ENCODE peak calls at places on chromosomes 6 and 20, in four cellular contexts. S is endothelial cell of umbilical vein, V is prostate gland, F is GM12892. M is an unnamed sample.

GRCh38 chr6:28794175-28795002 is 129.4 kb downstream of the TRIM27 start:
- DNase-seq in V (no peak), S (peak; percentile 29), F (no peak), M (no peak)

GRCh38 chr6:118630928-118631327 is 20.5 kb downstream of the CEP85L start:
- DNase-seq in F (no peak), V (no peak), S (no peak), M (no peak)

GRCh38 chr6:111483736-111484654 is 977 bp upstream of the REV3L start:
- DNase-seq in S (peak; percentile 96), F (peak; percentile 48), V (peak; percentile 91), M (peak; percentile 98)

GRCh38 chr20:43187476-43188233 is 2.1 kb downstream of the PTPRT start:
- DNase-seq in S (peak; percentile 58), F (peak; percentile 62), V (peak; percentile 51), M (peak; percentile 95)

GRCh38 chr6:129429953-129430352 is 280.0 kb downstream of the ARHGAP18 start:
- DNase-seq in F (no peak), S (no peak), V (no peak), M (no peak)

GRCh38 chr6:127342296-127342945 is 988 bp downstream of the ECHDC1 start:
- DNase-seq in V (peak; percentile 34), F (no peak), S (peak; percentile 54), M (no peak)

GRCh38 chr20:4183361-4183760 is 168.0 kb upstream of the RNF24 start:
- DNase-seq in V (no peak), F (no peak), S (no peak), M (no peak)

GRCh38 chr6:53567701-53568100 is 22.8 kb upstream of the GCLC start:
- DNase-seq in S (no peak), V (no peak), F (no peak), M (no peak)

GRCh38 chr6:33091957-33092356 is 16.2 kb downstream of the HLA-DPB1 start:
- DNase-seq in S (no peak), V (no peak), F (peak; percentile 32), M (peak; percentile 55)

GRCh38 chr6:70280462-70280861 is 22.4 kb downstream of the COL9A1 start:
- DNase-seq in V (no peak), S (no peak), F (no peak), M (no peak)

GRCh38 chr6:42710316-42710715 is 12.1 kb downstream of the PRPH2 start:
- DNase-seq in F (no peak), V (no peak), S (no peak), M (no peak)

GRCh38 chr6:28489366-28490190 is 26.0 kb downstream of the GPX6 start:
- DNase-seq in V (no peak), F (peak; percentile 42), S (peak; percentile 58), M (peak; percentile 82)

GRCh38 chr6:25404693-25405169 is 125.6 kb downstream of the CARMIL1 start:
- DNase-seq in F (peak; percentile 9), V (no peak), S (peak; percentile 6), M (peak; percentile 23)

GRCh38 chr6:103734016-103734415 is 1125.7 kb downstream of the HACE1 start:
- DNase-seq in V (no peak), S (no peak), F (no peak), M (no peak)

GRCh38 chr6:115643762-115644161 is 416.9 kb downstream of the FRK start:
- DNase-seq in F (no peak), V (no peak), S (no peak), M (no peak)

GRCh38 chr6:169101036-169101805 is 152.4 kb downstream of the THBS2 start:
- DNase-seq in V (no peak), S (no peak), F (no peak), M (no peak)

GRCh38 chr6:24778878-24779277 is 4.1 kb downstream of the GMNN start:
- DNase-seq in S (no peak), F (no peak), V (no peak), M (no peak)

GRCh38 chr6:17385660-17386059 is 7.7 kb upstream of the CAP2 start:
- DNase-seq in S (no peak), F (no peak), V (no peak), M (no peak)

GRCh38 chr20:34390769-34391447 is 27.8 kb downstream of the ITCH start:
- DNase-seq in F (no peak), V (no peak), S (peak; percentile 79), M (no peak)

GRCh38 chr20:4053516-4053919 is 38.2 kb upstream of the RNF24 start:
- DNase-seq in V (no peak), S (no peak), F (no peak), M (no peak)

GRCh38 chr6:92011681-92012245 is 1407.6 kb downstream of the EPHA7 start:
- DNase-seq in F (no peak), S (no peak), V (no peak), M (peak; percentile 58)

GRCh38 chr6:138289739-138290138 is 71.4 kb upstream of the PBOV1 start:
- DNase-seq in F (no peak), S (no peak), V (peak; percentile 31), M (no peak)

GRCh38 chr6:41538556-41539182 is 7.5 kb upstream of the FOXP4 start:
- DNase-seq in F (no peak), V (no peak), S (no peak), M (peak; percentile 70)

GRCh38 chr6:129753422-129753821 is 43.4 kb upstream of the ARHGAP18 start:
- DNase-seq in S (no peak), F (no peak), V (no peak), M (no peak)

GRCh38 chr6:30601815-30602641 is 15.0 kb downstream of the PPP1R10 start:
- DNase-seq in F (no peak), S (no peak), V (no peak), M (no peak)
- TF ChIP-seq POLR2A in F (no peak), S (peak; percentile 52), V (no peak), M (no peak)

DNA sequence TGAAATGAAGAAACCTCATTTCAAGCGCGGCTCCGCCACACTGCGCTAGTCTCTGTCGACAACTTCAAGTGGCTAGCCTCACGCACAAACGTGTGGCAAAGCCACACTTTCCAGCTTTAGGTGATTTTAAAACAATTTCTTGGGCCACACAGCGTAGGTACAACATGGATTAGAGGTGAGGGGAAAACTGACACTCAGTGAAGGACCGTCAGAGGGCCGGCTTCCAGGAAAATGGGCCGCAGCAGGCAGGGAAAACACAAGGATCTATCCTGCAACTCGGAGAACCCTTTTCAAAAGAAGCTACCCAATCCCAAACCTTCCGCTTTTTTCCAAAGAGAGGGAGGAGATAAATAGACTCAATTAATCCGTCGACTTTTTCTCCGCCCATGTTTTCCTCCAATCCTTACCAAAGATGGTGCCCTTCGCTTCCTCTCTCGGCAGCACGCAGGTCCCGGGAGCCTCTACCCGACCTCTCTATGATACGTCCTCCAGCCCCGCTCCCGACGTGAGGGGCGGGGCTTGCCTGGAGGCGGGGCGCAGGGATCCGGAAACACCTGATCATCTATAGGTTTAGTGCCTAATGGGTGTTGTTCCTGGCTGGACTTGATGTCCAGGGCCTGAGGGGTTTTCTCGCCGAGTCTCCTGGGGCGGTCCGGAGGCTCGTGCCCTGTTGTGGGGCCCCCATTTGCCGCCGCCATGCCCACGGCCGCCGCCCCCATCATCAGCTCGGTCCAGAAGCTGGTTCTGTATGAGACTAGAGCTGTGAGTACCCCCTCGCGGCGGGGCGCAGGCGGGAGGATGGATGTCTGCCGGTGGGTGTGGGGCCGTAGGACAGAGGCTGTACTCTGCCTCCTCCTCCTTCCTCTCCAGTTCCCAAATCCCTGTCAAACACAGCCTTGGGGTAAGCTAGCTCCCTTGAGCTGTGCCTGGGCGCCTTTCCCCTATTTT is at the start of the genes AK9 and FIG4:
- DNase-seq in S (peak; percentile 95), F (peak; percentile 62), V (peak; percentile 91), M (peak; percentile 98)
- TF ChIP-seq POLR2A in S (peak; percentile 63), F (peak; percentile 42), V (peak; percentile 73), M (peak; percentile 27)

GRCh38 chr20:50193169-50193850 is 2.7 kb downstream of the CEBPB start:
- DNase-seq in F (no peak), S (no peak), V (no peak), M (no peak)
- TF ChIP-seq POLR2A in F (no peak), S (no peak), V (no peak), M (peak; percentile 32)

DNA sequence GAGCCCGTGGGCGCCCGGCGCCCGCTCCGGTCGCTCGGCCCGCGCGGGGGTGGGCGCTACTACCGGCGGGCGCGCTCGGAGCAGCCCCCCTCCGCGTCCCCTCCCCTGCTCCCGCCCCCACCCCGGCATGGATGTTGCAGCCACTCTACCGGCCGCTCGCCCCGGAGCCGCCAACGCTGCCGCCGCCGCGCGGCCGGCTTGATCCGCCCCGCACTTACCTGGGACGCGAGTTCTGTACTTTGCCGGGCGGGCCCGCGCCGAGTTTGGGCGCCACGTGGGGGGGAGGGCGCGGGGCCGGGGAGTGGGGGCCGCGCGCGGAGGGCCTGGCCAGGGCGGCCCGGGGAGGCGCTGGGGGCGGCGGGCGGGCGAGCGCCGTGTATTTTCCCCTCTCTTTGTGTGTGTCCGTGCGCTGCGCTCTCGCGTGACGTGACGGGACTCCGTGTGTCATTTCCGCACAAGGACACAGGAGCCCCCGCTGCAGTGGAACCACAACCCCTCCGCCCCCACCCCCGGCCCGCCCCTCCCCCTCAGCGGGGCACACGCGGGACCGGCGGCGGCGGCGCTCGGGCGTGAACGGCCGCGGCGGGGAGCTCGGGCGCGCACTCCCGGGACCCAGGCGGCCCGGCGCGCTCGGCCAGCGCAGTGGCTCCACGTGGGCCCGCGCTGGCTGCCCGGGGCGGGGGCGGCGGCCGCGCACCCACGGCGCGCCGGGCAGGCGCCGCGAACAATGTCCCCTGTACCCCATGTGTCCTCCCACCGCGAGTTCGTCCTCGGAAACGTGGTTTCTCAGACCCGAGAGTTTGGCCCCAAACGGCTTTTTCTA is at the start of gene BEND3:
- DNase-seq in F (no peak), S (no peak), V (peak; percentile 9), M (peak; percentile 91)
- TF ChIP-seq POLR2A in F (peak; percentile 21), S (no peak), V (no peak), M (no peak)

GRCh38 chr6:159691133-159691962 is 1.7 kb downstream of the SOD2 start:
- DNase-seq in F (no peak), V (peak; percentile 48), S (peak; percentile 92), M (no peak)
- TF ChIP-seq POLR2A in F (no peak), V (no peak), S (no peak), M (no peak)

GRCh38 chr6:156720739-156721714 is 56.2 kb upstream of the ARID1B start:
- DNase-seq in S (peak; percentile 19), F (no peak), V (peak; percentile 79), M (peak; percentile 70)

GRCh38 chr6:156717542-156717941 is 59.6 kb upstream of the ARID1B start:
- DNase-seq in V (no peak), S (no peak), F (no peak), M (no peak)

GRCh38 chr6:156718647-156719394 is 58.4 kb upstream of the ARID1B start:
- DNase-seq in S (no peak), V (no peak), F (no peak), M (peak; percentile 48)

GRCh38 chr6:156719395-156719719 is 57.8 kb upstream of the ARID1B start:
- DNase-seq in S (no peak), F (no peak), V (no peak), M (no peak)

GRCh38 chr6:156719720-156720563 is 57.2 kb upstream of the ARID1B start:
- DNase-seq in V (peak; percentile 97), F (peak; percentile 58), S (peak; percentile 65), M (peak; percentile 98)
- TF ChIP-seq POLR2A in V (peak; percentile 60), F (peak; percentile 61), S (no peak), M (peak; percentile 22)

GRCh38 chr20:50379049-50379990 is 130.9 kb upstream of the PTPN1 start:
- DNase-seq in S (peak; percentile 78), V (peak; percentile 76), F (no peak), M (peak; percentile 92)
- TF ChIP-seq POLR2A in S (no peak), V (no peak), F (no peak), M (peak; percentile 76)

GRCh38 chr20:63536997-63537524 is at the start of gene PTK6:
- DNase-seq in V (no peak), S (no peak), F (no peak), M (peak; percentile 93)
- TF ChIP-seq POLR2A in V (no peak), S (no peak), F (no peak), M (no peak)

M was measured in upper lobe of left lung.